ENCODE peak calls at places on chromosome 11, in eight cellular contexts. T, E, P, X, M, L, F and B are unnamed samples.

GRCh38 chr11:46694095-46694494 is 6.3 kb downstream of the ARHGAP1 start:
- DNase-seq in T (no peak), E (no peak), P (peak), X (no peak), M (no peak), L (no peak), F (no peak), B (no peak)

GRCh38 chr11:132072044-132072879 is 701.8 kb downstream of the NTM start:
- DNase-seq in T (no peak), E (no peak), P (no peak), X (no peak), M (peak), L (peak), F (no peak), B (no peak)

GRCh38 chr11:89489930-89490329 is 1.2 kb downstream of the NOX4 start:
- DNase-seq in T (no peak), E (no peak), P (no peak), X (no peak), M (no peak), L (peak), F (no peak), B (no peak)

GRCh38 chr11:68371176-68372041 is 59.0 kb downstream of the LRP5 start:
- DNase-seq in T (no peak), E (no peak), P (no peak), X (peak), M (no peak), L (no peak), F (peak), B (no peak)

GRCh38 chr11:43947003-43947500 is 4.6 kb downstream of the C11orf96 start:
- DNase-seq in T (no peak), E (no peak), P (peak), X (no peak), M (peak), L (peak), F (peak), B (no peak)

GRCh38 chr11:3127706-3128355 is 37.3 kb downstream of the OSBPL5 start:
- DNase-seq in T (no peak), E (no peak), P (no peak), X (no peak), M (no peak), L (no peak), F (peak), B (no peak)

GRCh38 chr11:9691865-9692264 is 28.0 kb downstream of the SWAP70 start:
- DNase-seq in T (no peak), E (no peak), P (no peak), X (no peak), M (no peak), L (peak), F (no peak), B (no peak)

GRCh38 chr11:129331217-129331616 is 44.4 kb upstream of the BARX2 start:
- DNase-seq in T (no peak), E (no peak), P (no peak), X (no peak), M (peak), L (peak), F (no peak), B (no peak)

GRCh38 chr11:106160494-106160893 is 83.0 kb downstream of the AASDHPPT start:
- DNase-seq in T (no peak), E (no peak), P (no peak), X (no peak), M (no peak), L (no peak), F (no peak), B (no peak)

GRCh38 chr11:57653162-57653561 is 3.5 kb upstream of the YPEL4 start:
- DNase-seq in T (no peak), E (no peak), P (no peak), X (no peak), M (no peak), L (no peak), F (no peak), B (no peak)

GRCh38 chr11:68651985-68652682 is 32.2 kb upstream of the GAL start:
- DNase-seq in T (no peak), E (no peak), P (no peak), X (no peak), M (no peak), L (no peak), F (no peak), B (no peak)

GRCh38 chr11:31060880-31061279 is 308.7 kb downstream of the DCDC1 start:
- DNase-seq in T (no peak), E (peak), P (no peak), X (no peak), M (peak), L (peak), F (no peak), B (no peak)

GRCh38 chr11:35623708-35624168 is 5.5 kb downstream of the FJX1 start:
- DNase-seq in T (no peak), E (no peak), P (no peak), X (no peak), M (peak), L (peak), F (peak), B (no peak)

GRCh38 chr11:107017104-107017432 is 1.2 kb downstream of the GUCY1A2 start:
- DNase-seq in T (no peak), E (no peak), P (no peak), X (no peak), M (peak), L (no peak), F (peak), B (no peak)

GRCh38 chr11:108405706-108406105 is 61.6 kb downstream of the C11orf65 start:
- DNase-seq in T (no peak), E (no peak), P (no peak), X (no peak), M (no peak), L (peak), F (no peak), B (no peak)

GRCh38 chr11:8209208-8209807 is 40.5 kb upstream of the RIC3 start:
- DNase-seq in T (no peak), E (no peak), P (no peak), X (no peak), M (no peak), L (no peak), F (no peak), B (no peak)

GRCh38 chr11:1942541-1943260 is 4.4 kb upstream of the MRPL23 start:
- DNase-seq in T (no peak), E (peak), P (no peak), X (no peak), M (no peak), L (no peak), F (peak), B (no peak)

GRCh38 chr11:126359431-126360048 is 4.1 kb downstream of the ST3GAL4 start:
- DNase-seq in T (no peak), E (no peak), P (peak), X (no peak), M (peak), L (peak), F (peak), B (no peak)
- TF ChIP-seq CTCF in T (no peak), E (no peak), P (no peak), X (no peak), M (peak), L (no peak), F (no peak), B (no peak)

GRCh38 chr11:65426839-65427690 is 4.5 kb downstream of the NEAT1 start:
- DNase-seq in T (no peak), E (no peak), P (no peak), X (peak), M (peak), L (peak), F (peak), B (no peak)

GRCh38 chr11:65423516-65424199 is 1.1 kb downstream of the NEAT1 start:
- DNase-seq in T (no peak), E (no peak), P (no peak), X (peak), M (peak), L (peak), F (no peak), B (no peak)

GRCh38 chr11:65424200-65425104 is 1.9 kb downstream of the NEAT1 start:
- DNase-seq in T (no peak), E (no peak), P (no peak), X (peak), M (peak), L (peak), F (no peak), B (peak)

GRCh38 chr11:65425971-65426838 is 3.6 kb downstream of the NEAT1 start:
- DNase-seq in T (no peak), E (no peak), P (no peak), X (peak), M (peak), L (peak), F (no peak), B (peak)

DNA sequence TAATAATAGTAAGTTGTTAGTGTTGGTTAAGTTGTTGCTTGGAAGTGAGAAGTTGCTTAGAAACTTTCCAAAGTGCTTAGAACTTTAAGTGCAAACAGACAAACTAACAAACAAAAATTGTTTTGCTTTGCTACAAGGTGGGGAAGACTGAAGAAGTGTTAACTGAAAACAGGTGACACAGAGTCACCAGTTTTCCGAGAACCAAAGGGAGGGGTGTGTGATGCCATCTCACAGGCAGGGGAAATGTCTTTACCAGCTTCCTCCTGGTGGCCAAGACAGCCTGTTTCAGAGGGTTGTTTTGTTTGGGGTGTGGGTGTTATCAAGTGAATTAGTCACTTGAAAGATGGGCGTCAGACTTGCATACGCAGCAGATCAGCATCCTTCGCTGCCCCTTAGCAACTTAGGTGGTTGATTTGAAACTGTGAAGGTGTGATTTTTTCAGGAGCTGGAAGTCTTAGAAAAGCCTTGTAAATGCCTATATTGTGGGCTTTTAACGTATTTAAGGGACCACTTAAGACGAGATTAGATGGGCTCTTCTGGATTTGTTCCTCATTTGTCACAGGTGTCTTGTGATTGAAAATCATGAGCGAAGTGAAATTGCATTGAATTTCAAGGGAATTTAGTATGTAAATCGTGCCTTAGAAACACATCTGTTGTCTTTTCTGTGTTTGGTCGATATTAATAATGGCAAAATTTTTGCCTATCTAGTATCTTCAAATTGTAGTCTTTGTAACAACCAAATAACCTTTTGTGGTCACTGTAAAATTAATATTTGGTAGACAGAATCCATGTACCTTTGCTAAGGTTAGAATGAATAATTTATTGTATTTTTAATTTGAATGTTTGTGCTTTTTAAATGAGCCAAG is 2.7 kb downstream of the NEAT1 start:
- DNase-seq in T (peak), E (no peak), P (no peak), X (peak), M (peak), L (peak), F (no peak), B (no peak)
- TF ChIP-seq CTCF in T (no peak), E (peak), P (no peak), X (peak), M (peak), L (no peak), F (no peak), B (no peak)

GRCh38 chr11:839875-840617 is 2.3 kb downstream of the POLR2L start:
- DNase-seq in T (no peak), E (no peak), P (no peak), X (no peak), M (no peak), L (no peak), F (no peak), B (no peak)
- TF ChIP-seq CTCF in T (no peak), E (peak), P (peak), X (peak), M (peak), L (peak), F (no peak), B (peak)

GRCh38 chr11:119295178-119295577 is 21.8 kb downstream of the MCAM start:
- DNase-seq in T (no peak), E (no peak), P (no peak), X (peak), M (peak), L (no peak), F (no peak), B (no peak)
- TF ChIP-seq CTCF in T (no peak), E (no peak), P (no peak), X (peak), M (no peak), L (no peak), F (no peak), B (no peak)

GRCh38 chr11:62433141-62433543 is 14.3 kb downstream of the SCGB1A1 start:
- DNase-seq in T (no peak), E (no peak), P (no peak), X (no peak), M (no peak), L (no peak), F (no peak), B (no peak)

GRCh38 chr11:62428871-62429601 is 10.2 kb downstream of the SCGB1A1 start:
- DNase-seq in T (no peak), E (no peak), P (no peak), X (no peak), M (no peak), L (no peak), F (no peak), B (no peak)

GRCh38 chr11:62432695-62433094 is 13.9 kb downstream of the SCGB1A1 start:
- DNase-seq in T (no peak), E (no peak), P (no peak), X (no peak), M (no peak), L (no peak), F (no peak), B (no peak)

GRCh38 chr11:62430350-62430749 is 11.5 kb downstream of the SCGB1A1 start:
- DNase-seq in T (no peak), E (no peak), P (no peak), X (no peak), M (no peak), L (no peak), F (no peak), B (no peak)

DNA sequence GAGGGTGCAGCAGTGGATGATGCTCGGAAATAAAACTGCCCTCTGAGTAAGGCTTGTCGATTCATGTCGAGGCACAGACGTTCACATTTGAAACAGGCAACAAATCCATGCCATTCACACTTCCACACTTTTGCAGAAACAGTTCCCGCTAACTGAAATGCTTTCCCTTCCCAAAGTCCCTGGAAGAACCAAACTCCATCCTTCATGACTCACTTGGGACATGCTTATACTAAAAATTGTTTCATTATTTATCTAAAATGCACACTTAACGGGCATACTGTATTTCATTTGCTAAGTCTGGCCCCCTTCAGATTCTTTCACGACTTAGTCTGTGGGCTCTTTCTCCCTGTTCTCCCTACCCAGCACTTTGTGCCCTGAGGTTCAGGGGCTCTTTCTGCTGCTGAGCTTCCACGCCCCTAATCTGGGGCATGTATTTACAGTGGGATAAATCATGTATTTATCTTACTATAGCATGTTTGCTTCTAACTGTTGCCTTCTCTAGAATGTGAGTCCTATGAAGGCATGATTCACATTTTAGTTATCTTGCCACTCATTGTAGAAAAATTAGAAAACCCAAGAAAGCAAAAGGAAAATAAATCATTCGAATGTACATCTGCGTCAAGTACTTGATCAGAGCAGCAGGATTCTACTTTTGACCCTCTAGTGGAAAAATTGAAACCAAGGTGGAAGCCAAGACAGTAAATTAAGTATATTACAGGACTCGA is 12.5 kb downstream of the SCGB1A1 start:
- DNase-seq in T (no peak), E (no peak), P (no peak), X (no peak), M (peak), L (peak), F (no peak), B (no peak)
- TF ChIP-seq CTCF in T (no peak), E (no peak), P (no peak), X (no peak), M (no peak), L (no peak), F (no peak), B (no peak)

GRCh38 chr11:114197799-114198500 is 98.2 kb upstream of the NNMT start:
- DNase-seq in T (no peak), E (no peak), P (no peak), X (no peak), M (peak), L (peak), F (peak), B (no peak)
- TF ChIP-seq CTCF in T (no peak), E (no peak), P (no peak), X (no peak), M (no peak), L (no peak), F (no peak), B (no peak)

GRCh38 chr11:67349036-67349435 is 4.3 kb downstream of the POLD4 start:
- DNase-seq in T (no peak), E (no peak), P (no peak), X (no peak), M (no peak), L (no peak), F (no peak), B (no peak)

GRCh38 chr11:67345247-67345948 is 7.9 kb downstream of the POLD4 start:
- DNase-seq in T (no peak), E (no peak), P (no peak), X (no peak), M (no peak), L (no peak), F (no peak), B (no peak)

GRCh38 chr11:67344264-67344663 is 9.1 kb downstream of the POLD4 start:
- DNase-seq in T (no peak), E (no peak), P (no peak), X (peak), M (no peak), L (no peak), F (no peak), B (no peak)

GRCh38 chr11:67347964-67348749 is 5.2 kb downstream of the POLD4 start:
- DNase-seq in T (no peak), E (no peak), P (no peak), X (no peak), M (peak), L (peak), F (no peak), B (no peak)

GRCh38 chr11:67345949-67346819 is 7.2 kb downstream of the POLD4 start:
- DNase-seq in T (no peak), E (no peak), P (peak), X (peak), M (peak), L (peak), F (no peak), B (no peak)
- TF ChIP-seq CTCF in T (peak), E (peak), P (peak), X (peak), M (peak), L (peak), F (peak), B (peak)

GRCh38 chr11:72693271-72693968 is 19.2 kb upstream of the PDE2A start:
- DNase-seq in T (no peak), E (no peak), P (no peak), X (no peak), M (no peak), L (no peak), F (no peak), B (no peak)
- TF ChIP-seq CTCF in T (no peak), E (peak), P (peak), X (no peak), M (no peak), L (peak), F (no peak), B (no peak)

GRCh38 chr11:95055273-95055897 is 6.2 kb downstream of the KDM4F start:
- DNase-seq in T (no peak), E (no peak), P (no peak), X (no peak), M (no peak), L (no peak), F (no peak), B (peak)

GRCh38 chr11:95045791-95046190 is 3.4 kb upstream of the KDM4F start:
- DNase-seq in T (no peak), E (no peak), P (no peak), X (no peak), M (no peak), L (no peak), F (no peak), B (no peak)

DNA sequence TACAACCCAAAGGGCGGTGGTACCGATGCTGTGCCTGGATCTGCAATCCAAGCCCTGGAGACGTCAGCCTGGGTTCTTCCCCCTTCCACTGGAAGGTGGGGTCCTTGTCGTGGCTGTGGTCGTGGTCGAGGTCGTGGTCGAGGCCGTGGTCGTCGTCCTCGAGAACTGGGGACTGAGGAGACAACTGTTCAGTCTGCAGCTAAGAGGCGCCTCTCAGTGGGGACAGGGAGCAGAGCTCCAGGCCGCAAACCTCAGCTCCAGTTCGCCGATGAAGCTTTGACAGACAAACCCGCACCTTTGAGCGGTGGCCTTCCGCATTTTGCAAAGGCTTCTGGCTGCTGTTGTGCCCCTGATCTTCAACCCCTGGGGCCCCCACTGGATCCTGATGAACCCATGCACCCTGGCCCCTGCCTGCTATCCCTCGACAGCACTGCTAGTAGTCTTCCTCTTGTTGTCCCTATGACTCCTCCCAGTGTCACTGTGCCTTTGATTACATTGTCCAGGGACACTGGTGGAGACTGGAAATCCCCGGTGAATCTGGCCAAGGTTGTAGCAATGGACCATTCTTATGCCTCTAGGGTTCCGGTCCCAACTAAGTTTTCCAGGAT is 1.5 kb downstream of the KDM4F start:
- DNase-seq in T (no peak), E (no peak), P (no peak), X (no peak), M (no peak), L (no peak), F (no peak), B (no peak)
- TF ChIP-seq CTCF in T (no peak), E (no peak), P (no peak), X (no peak), M (no peak), L (no peak), F (no peak), B (no peak)

GRCh38 chr11:16170448-16170847 is 185.9 kb downstream of the SOX6 start:
- DNase-seq in T (no peak), E (no peak), P (no peak), X (no peak), M (no peak), L (no peak), F (no peak), B (no peak)

GRCh38 chr11:16167706-16168487 is 188.4 kb downstream of the SOX6 start:
- DNase-seq in T (no peak), E (no peak), P (no peak), X (no peak), M (no peak), L (peak), F (no peak), B (no peak)

GRCh38 chr11:16169946-16170345 is 186.4 kb downstream of the SOX6 start:
- DNase-seq in T (no peak), E (no peak), P (no peak), X (no peak), M (no peak), L (no peak), F (no peak), B (no peak)

GRCh38 chr11:16171882-16172281 is 184.5 kb downstream of the SOX6 start:
- DNase-seq in T (no peak), E (no peak), P (no peak), X (no peak), M (no peak), L (no peak), F (no peak), B (no peak)

GRCh38 chr11:16169541-16169940 is 186.8 kb downstream of the SOX6 start:
- DNase-seq in T (no peak), E (no peak), P (no peak), X (no peak), M (peak), L (peak), F (no peak), B (no peak)
- TF ChIP-seq CTCF in T (no peak), E (peak), P (no peak), X (no peak), M (no peak), L (peak), F (no peak), B (no peak)